ENCODE peak calls at places on chromosomes 16 and 17, in five cellular contexts. One of them, this sample, is unnamed.

GRCh38 chr17:7476474-7476873 is 3.0 kb downstream of the ZBTB4 start:
- DNase-seq in activated naive CD4-positive, alpha-beta T cell: no peak
- DNase-seq in hypothalamus: no peak
- DNase-seq in fibroblast of the conjunctiva: no peak
- DNase-seq in HTR-8/SVneo: peak
- DNase-seq in this sample: no peak

GRCh38 chr16:56789360-56789759 is 59.4 kb downstream of the NUP93 start:
- DNase-seq in activated naive CD4-positive, alpha-beta T cell: no peak
- DNase-seq in HTR-8/SVneo: peak
- DNase-seq in fibroblast of the conjunctiva: no peak
- DNase-seq in hypothalamus: peak
- DNase-seq in this sample: peak

GRCh38 chr17:4540224-4541040 is 14.8 kb downstream of the MYBBP1A start:
- DNase-seq in hypothalamus: peak
- DNase-seq in activated naive CD4-positive, alpha-beta T cell: no peak
- DNase-seq in HTR-8/SVneo: no peak
- DNase-seq in fibroblast of the conjunctiva: no peak
- DNase-seq in this sample: no peak

GRCh38 chr16:89482087-89482823 is 8.1 kb downstream of the ANKRD11 start:
- DNase-seq in HTR-8/SVneo: no peak
- DNase-seq in activated naive CD4-positive, alpha-beta T cell: no peak
- DNase-seq in fibroblast of the conjunctiva: no peak
- DNase-seq in hypothalamus: no peak
- DNase-seq in this sample: no peak

GRCh38 chr16:2471016-2471652 is at the start of gene NTN3:
- DNase-seq in hypothalamus: peak
- DNase-seq in activated naive CD4-positive, alpha-beta T cell: no peak
- DNase-seq in HTR-8/SVneo: no peak
- DNase-seq in fibroblast of the conjunctiva: no peak
- DNase-seq in this sample: peak

GRCh38 chr16:66416981-66417700 is 10.0 kb upstream of the BEAN1 start:
- DNase-seq in fibroblast of the conjunctiva: no peak
- DNase-seq in activated naive CD4-positive, alpha-beta T cell: no peak
- DNase-seq in HTR-8/SVneo: no peak
- DNase-seq in hypothalamus: no peak
- DNase-seq in this sample: no peak

GRCh38 chr16:4200781-4201137 is 41.1 kb downstream of the SRL start:
- DNase-seq in hypothalamus: no peak
- DNase-seq in fibroblast of the conjunctiva: no peak
- DNase-seq in HTR-8/SVneo: no peak
- DNase-seq in activated naive CD4-positive, alpha-beta T cell: no peak
- DNase-seq in this sample: no peak

GRCh38 chr17:9256361-9256943 is 235.1 kb downstream of the NTN1 start:
- DNase-seq in hypothalamus: no peak
- DNase-seq in HTR-8/SVneo: no peak
- DNase-seq in activated naive CD4-positive, alpha-beta T cell: no peak
- DNase-seq in fibroblast of the conjunctiva: no peak
- DNase-seq in this sample: no peak

GRCh38 chr17:41301916-41302901 is at the start of gene KRTAP29-1:
- DNase-seq in activated naive CD4-positive, alpha-beta T cell: no peak
- DNase-seq in hypothalamus: no peak
- DNase-seq in fibroblast of the conjunctiva: no peak
- DNase-seq in HTR-8/SVneo: no peak
- DNase-seq in this sample: no peak

GRCh38 chr16:67419502-67419901 is 3.2 kb upstream of the ZDHHC1 start:
- DNase-seq in HTR-8/SVneo: no peak
- DNase-seq in activated naive CD4-positive, alpha-beta T cell: no peak
- DNase-seq in hypothalamus: no peak
- DNase-seq in fibroblast of the conjunctiva: no peak
- DNase-seq in this sample: no peak

GRCh38 chr17:48023408-48024148 is 14.0 kb downstream of the COPZ2 start:
- DNase-seq in hypothalamus: peak
- DNase-seq in activated naive CD4-positive, alpha-beta T cell: no peak
- DNase-seq in fibroblast of the conjunctiva: no peak
- DNase-seq in HTR-8/SVneo: peak
- DNase-seq in this sample: peak

GRCh38 chr17:46878055-46878454 is 26.7 kb downstream of the WNT9B start:
- DNase-seq in HTR-8/SVneo: no peak
- DNase-seq in activated naive CD4-positive, alpha-beta T cell: no peak
- DNase-seq in fibroblast of the conjunctiva: no peak
- DNase-seq in hypothalamus: peak
- DNase-seq in this sample: peak

GRCh38 chr16:81815429-81815766 is 36.3 kb downstream of the PLCG2 start:
- DNase-seq in HTR-8/SVneo: no peak
- DNase-seq in hypothalamus: no peak
- DNase-seq in activated naive CD4-positive, alpha-beta T cell: no peak
- DNase-seq in fibroblast of the conjunctiva: no peak
- DNase-seq in this sample: no peak

GRCh38 chr17:73546770-73547345 is 97.4 kb downstream of the SDK2 start:
- DNase-seq in hypothalamus: no peak
- DNase-seq in HTR-8/SVneo: peak
- DNase-seq in activated naive CD4-positive, alpha-beta T cell: no peak
- DNase-seq in fibroblast of the conjunctiva: no peak
- DNase-seq in this sample: no peak

GRCh38 chr17:14302421-14303099 is 1.7 kb downstream of the HS3ST3B1 start:
- DNase-seq in hypothalamus: peak
- DNase-seq in activated naive CD4-positive, alpha-beta T cell: peak
- DNase-seq in fibroblast of the conjunctiva: peak
- DNase-seq in HTR-8/SVneo: peak
- DNase-seq in this sample: peak

GRCh38 chr16:85052536-85052935 is 24.9 kb downstream of the KIAA0513 start:
- DNase-seq in fibroblast of the conjunctiva: peak
- DNase-seq in HTR-8/SVneo: no peak
- DNase-seq in hypothalamus: no peak
- DNase-seq in activated naive CD4-positive, alpha-beta T cell: no peak
- DNase-seq in this sample: no peak

This sample was measured in dorsolateral prefrontal cortex.